ENCODE peak calls at places on chromosomes 3 and 15, in six cellular contexts. I is H1, C is trophoblast cell, B is mesenchymal stem cell, Z is neuronal stem cell, R is H9. F is an unnamed sample.

GRCh38 chr3:172550347-172550943 is 27.2 kb upstream of the TNFSF10 start:
- DNase-seq in Z (no peak), C (peak; percentile 55), R (no peak), I (no peak), B (peak; percentile 86), F (peak; percentile 98)

GRCh38 chr3:107604057-107604802 is 81.5 kb downstream of the BBX start:
- DNase-seq in C (no peak), Z (no peak), B (peak; percentile 33), R (no peak), I (no peak), F (peak; percentile 70)

GRCh38 chr3:16391936-16392536 is 121.5 kb downstream of the RFTN1 start:
- DNase-seq in I (no peak), R (no peak), B (no peak), C (no peak), Z (no peak), F (no peak)

GRCh38 chr3:114319453-114319852 is 25.6 kb downstream of the TIGIT start:
- DNase-seq in I (no peak), R (peak; percentile 42), Z (peak; percentile 32), C (peak; percentile 68), B (peak; percentile 86), F (peak; percentile 95)

GRCh38 chr15:76546805-76547204 is 210.2 kb downstream of the ISL2 start:
- DNase-seq in I (no peak), R (no peak), Z (no peak), B (no peak), C (no peak), F (no peak)

GRCh38 chr3:126986001-126986400 is 3.1 kb downstream of the PLXNA1 start:
- DNase-seq in B (no peak), R (no peak), I (no peak), Z (no peak), C (no peak), F (peak; percentile 17)

GRCh38 chr15:90523373-90523772 is 6.3 kb upstream of the CRTC3 start:
- DNase-seq in I (no peak), Z (no peak), R (no peak), C (no peak), B (no peak), F (no peak)

GRCh38 chr15:44536298-44536961 is 517 bp upstream of the EIF3J start:
- DNase-seq in B (peak; percentile 92), Z (peak; percentile 83), C (peak; percentile 83), R (peak; percentile 96), I (peak; percentile 92), F (peak; percentile 68)

GRCh38 chr3:48962939-48963338 is 27.1 kb upstream of the P4HTM start:
- DNase-seq in R (no peak), B (no peak), Z (no peak), C (no peak), I (no peak), F (no peak)

GRCh38 chr3:14774431-14774830 is 44.3 kb upstream of the FGD5 start:
- DNase-seq in R (peak; percentile 49), B (no peak), Z (no peak), I (peak; percentile 56), C (no peak), F (no peak)

GRCh38 chr3:11558918-11559815 is 84.5 kb downstream of the VGLL4 start:
- DNase-seq in B (no peak), I (no peak), Z (no peak), C (no peak), R (peak; percentile 29), F (no peak)

GRCh38 chr3:67094167-67094566 is 96.1 kb downstream of the KBTBD8 start:
- DNase-seq in R (no peak), Z (no peak), C (no peak), I (no peak), B (peak; percentile 12), F (no peak)

GRCh38 chr3:15324335-15324734 is 8.1 kb downstream of the SH3BP5 start:
- DNase-seq in R (no peak), Z (no peak), I (no peak), C (peak; percentile 45), B (no peak), F (no peak)

GRCh38 chr3:102089904-102090492 is 240.7 kb downstream of the NFKBIZ start:
- DNase-seq in C (no peak), I (no peak), Z (no peak), R (no peak), B (peak; percentile 96), F (peak; percentile 98)

GRCh38 chr15:92801774-92802464 is 98.2 kb upstream of the CHD2 start:
- DNase-seq in C (peak; percentile 89), R (no peak), I (no peak), B (peak; percentile 94), Z (no peak), F (peak; percentile 94)

GRCh38 chr15:79938143-79938542 is 32.9 kb downstream of the BCL2A1 start:
- DNase-seq in R (no peak), I (no peak), C (no peak), Z (no peak), B (no peak), F (no peak)

GRCh38 chr15:74423443-74424257 is 10.1 kb downstream of the SEMA7A start:
- DNase-seq in I (no peak), Z (no peak), B (no peak), C (no peak), R (no peak), F (no peak)

GRCh38 chr3:42979044-42979962 is at the start of gene GASK1A:
- DNase-seq in Z (peak; percentile 41), C (peak; percentile 26), B (no peak), I (peak; percentile 87), R (peak; percentile 77), F (no peak)

GRCh38 chr3:72768976-72769375 is 79.3 kb downstream of the SHQ1 start:
- DNase-seq in I (no peak), R (no peak), Z (no peak), B (no peak), C (no peak), F (no peak)

GRCh38 chr3:197549261-197549885 is 6.4 kb downstream of the BDH1 start:
- DNase-seq in B (no peak), C (no peak), Z (no peak), I (no peak), R (no peak), F (no peak)

GRCh38 chr3:78077178-78077577 is 1037.3 kb downstream of the ROBO2 start:
- DNase-seq in I (no peak), Z (no peak), C (no peak), B (no peak), R (no peak), F (no peak)

GRCh38 chr15:45645026-45645980 is 10.5 kb downstream of the SQOR start:
- DNase-seq in Z (no peak), B (peak; percentile 62), R (no peak), C (peak; percentile 28), I (no peak), F (peak; percentile 86)

GRCh38 chr15:56817266-56817665 is 84.0 kb upstream of the ZNF280D start:
- DNase-seq in R (no peak), B (peak; percentile 21), C (peak; percentile 3), I (no peak), Z (peak; percentile 12), F (peak; percentile 65)

GRCh38 chr3:71978150-71978721 is 193.3 kb upstream of the PROK2 start:
- DNase-seq in Z (no peak), I (no peak), R (no peak), C (no peak), B (no peak), F (no peak)

GRCh38 chr15:36940207-36940606 is 160.1 kb downstream of the MEIS2 start:
- DNase-seq in Z (no peak), C (no peak), R (no peak), B (no peak), I (no peak), F (no peak)

GRCh38 chr3:112811150-112811884 is 35.3 kb downstream of the CD200R1L start:
- DNase-seq in R (no peak), B (peak; percentile 98), C (peak; percentile 32), I (no peak), Z (no peak), F (peak; percentile 86)
- H4K91ac ChIP-seq in R (no peak overlapping the region), B (peak overlapping the region; percentile 4), C (no peak overlapping the region), I (no peak overlapping the region), Z (no peak overlapping the region), F (peak overlapping the region; percentile 63)

DNA sequence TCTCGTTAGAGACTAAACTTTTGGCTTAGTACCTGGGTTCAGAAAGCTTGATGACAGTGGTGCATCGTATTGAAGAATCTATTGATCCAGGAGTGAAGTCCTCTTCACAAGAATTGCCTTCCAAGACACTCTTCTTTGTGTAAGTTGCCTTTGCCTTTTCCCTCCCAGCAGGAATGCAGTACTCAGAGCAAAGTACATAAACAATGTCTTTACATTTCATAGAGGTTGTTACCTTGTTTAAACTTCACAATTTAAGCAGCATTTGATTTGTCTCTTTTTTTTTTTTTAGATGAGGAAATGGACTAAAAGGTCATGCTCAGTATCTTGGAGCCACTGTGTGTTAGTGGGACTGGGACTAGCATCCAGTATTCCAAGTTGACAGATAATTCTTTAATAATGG is 9.9 kb downstream of the RAB7A start:
- DNase-seq in B (peak; percentile 6), Z (no peak), I (no peak), R (no peak), C (no peak), F (no peak)
- H4K91ac ChIP-seq in B (no peak overlapping the region), Z (no peak overlapping the region), I (no peak overlapping the region), R (no peak overlapping the region), C (no peak overlapping the region), F (no peak overlapping the region)

DNA sequence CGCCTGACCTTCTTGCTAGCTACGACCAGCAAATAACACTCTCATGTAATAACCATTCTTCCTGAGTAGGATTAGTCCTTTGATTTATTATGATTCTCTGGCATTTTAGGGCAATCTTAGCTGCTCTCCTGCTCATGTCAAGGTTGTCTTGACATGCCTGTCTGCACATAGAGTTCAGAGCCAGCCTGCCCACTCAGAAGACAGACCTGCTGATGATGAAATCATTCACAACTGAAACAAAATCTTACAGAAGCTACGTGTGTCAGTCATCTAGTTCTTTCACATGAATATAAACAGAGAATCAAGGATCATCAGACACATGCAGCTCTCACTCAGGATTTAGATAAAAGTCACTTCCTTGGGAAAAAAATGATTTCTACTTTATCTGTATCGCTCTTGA is 173.6 kb upstream of the LYSMD4 start:
- DNase-seq in C (no peak), R (no peak), Z (no peak), B (no peak), I (no peak), F (no peak)
- H4K91ac ChIP-seq in C (no peak overlapping the region), R (no peak overlapping the region), Z (no peak overlapping the region), B (no peak overlapping the region), I (no peak overlapping the region), F (no peak overlapping the region)

GRCh38 chr3:178712247-178712646 is 176.0 kb downstream of the KCNMB2 start:
- DNase-seq in Z (no peak), R (no peak), C (no peak), I (no peak), B (no peak), F (no peak)
- H4K91ac ChIP-seq in Z (no peak overlapping the region), R (no peak overlapping the region), C (no peak overlapping the region), I (no peak overlapping the region), B (no peak overlapping the region), F (no peak overlapping the region)

DNA sequence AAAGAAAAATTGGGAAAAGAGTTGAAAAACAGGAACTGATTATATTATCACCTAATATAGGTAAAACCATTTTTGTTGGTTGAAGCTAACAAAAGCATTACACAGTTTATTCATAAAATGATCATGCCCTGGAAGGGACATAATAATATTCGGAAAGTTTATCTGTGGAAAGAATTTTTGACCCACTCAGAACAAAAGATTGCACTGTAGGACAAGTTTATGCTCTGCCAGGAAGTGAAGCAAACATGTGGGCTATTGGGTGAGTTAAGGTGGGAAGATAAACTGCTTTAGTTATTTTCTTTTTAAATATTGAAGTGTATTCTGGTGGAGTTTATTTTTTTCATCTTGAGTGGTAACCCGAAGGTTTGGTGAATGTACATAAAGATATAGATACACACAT is 506.5 kb upstream of the THBS1 start:
- DNase-seq in C (no peak), Z (no peak), I (no peak), R (no peak), B (no peak), F (peak; percentile 22)
- H4K91ac ChIP-seq in C (no peak overlapping the region), Z (no peak overlapping the region), I (no peak overlapping the region), R (no peak overlapping the region), B (no peak overlapping the region), F (no peak overlapping the region)

F was measured in IMR-90.